ENCODE peak calls at places on chromosomes 11 and 22, in six cellular contexts. P is nephron progenitor cell, S is AG09309, W is uterus, C is psoas muscle, Z is transverse colon. D is an unnamed sample.
A peak's percentile ranks its signal among the peaks of the same experiment; 100 is the strongest.

GRCh38 chr11:75233688-75234295 is 6.8 kb upstream of the TPBGL start:
- DNase-seq in P (peak; percentile 82), S (peak; percentile 3), W (no peak), C (no peak), Z (no peak), D (peak; percentile 93)

GRCh38 chr22:39290724-39291161 is 28.7 kb downstream of the RPL3 start:
- DNase-seq in P (no peak), S (no peak), W (peak; percentile 75), C (peak; percentile 91), Z (no peak), D (no peak)

GRCh38 chr22:36374603-36375024 is 13.2 kb downstream of the MYH9 start:
- DNase-seq in P (no peak), S (no peak), W (no peak), C (no peak), Z (peak; percentile 66), D (no peak)

GRCh38 chr11:33699515-33700424 is 856 bp downstream of the C11orf91 start:
- DNase-seq in P (no peak), S (no peak), W (no peak), C (peak; percentile 66), Z (peak; percentile 79), D (no peak)

GRCh38 chr22:35202376-35202775 is 54.9 kb upstream of the HMGXB4 start:
- DNase-seq in P (no peak), S (no peak), W (no peak), C (no peak), Z (no peak), D (no peak)

GRCh38 chr11:2780850-2781412 is 81.1 kb upstream of the KCNQ1OT1 start:
- DNase-seq in P (no peak), S (no peak), W (no peak), C (no peak), Z (peak; percentile 2), D (no peak)

GRCh38 chr11:125990244-125990643 is 44.4 kb downstream of the VSIG10L2 start:
- DNase-seq in P (no peak), S (peak; percentile 32), W (peak; percentile 36), C (no peak), Z (no peak), D (no peak)

GRCh38 chr22:39932918-39933649 is 27.1 kb upstream of the TMA7B start:
- DNase-seq in P (peak; percentile 24), S (no peak), W (no peak), C (no peak), Z (peak; percentile 61), D (peak; percentile 95)

GRCh38 chr22:35769974-35770373 is 52.3 kb downstream of the APOL5 start:
- DNase-seq in P (no peak), S (no peak), W (no peak), C (no peak), Z (no peak), D (no peak)

GRCh38 chr11:72421351-72421750 is 13.0 kb downstream of the CLPB start:
- DNase-seq in P (no peak), S (no peak), W (no peak), C (no peak), Z (no peak), D (no peak)

GRCh38 chr22:44212936-44213335 is 32.2 kb downstream of the PARVG start:
- DNase-seq in P (no peak), S (no peak), W (no peak), C (no peak), Z (no peak), D (no peak)

GRCh38 chr11:119298726-119299125 is 18.2 kb downstream of the MCAM start:
- DNase-seq in P (no peak), S (no peak), W (no peak), C (peak; percentile 94), Z (no peak), D (no peak)

GRCh38 chr11:119290894-119291497 is 25.9 kb downstream of the MCAM start:
- DNase-seq in P (no peak), S (no peak), W (no peak), C (no peak), Z (no peak), D (no peak)

GRCh38 chr11:119293461-119293860 is 23.5 kb downstream of the MCAM start:
- DNase-seq in P (no peak), S (no peak), W (no peak), C (no peak), Z (no peak), D (no peak)

GRCh38 chr11:119297938-119298337 is 19.0 kb downstream of the MCAM start:
- DNase-seq in P (no peak), S (no peak), W (no peak), C (no peak), Z (no peak), D (no peak)

DNA sequence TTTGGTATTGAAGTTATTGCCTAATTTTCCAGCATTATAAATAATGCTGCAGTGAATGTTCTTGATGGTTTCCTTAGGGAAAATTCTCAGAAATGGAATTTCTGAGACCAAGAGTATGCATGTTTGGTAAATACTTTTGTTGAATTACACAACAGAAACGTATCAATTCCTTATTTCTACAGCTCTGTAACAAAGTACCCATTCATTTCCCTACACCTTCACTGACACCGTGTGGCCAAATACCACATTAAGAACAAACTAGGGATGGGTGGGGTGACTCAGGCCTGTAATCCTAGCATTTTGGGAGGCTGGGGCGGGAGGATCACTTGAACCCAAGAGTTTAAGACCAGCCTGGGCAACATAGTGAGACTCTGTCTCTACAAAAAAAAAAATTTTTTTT is 21.8 kb downstream of the MCAM start:
- DNase-seq in P (no peak), S (no peak), W (no peak), C (no peak), Z (no peak), D (no peak)
- TF ChIP-seq CTCF in P (no peak), S (no peak), W (no peak), C (no peak), Z (no peak), D (no peak)

DNA sequence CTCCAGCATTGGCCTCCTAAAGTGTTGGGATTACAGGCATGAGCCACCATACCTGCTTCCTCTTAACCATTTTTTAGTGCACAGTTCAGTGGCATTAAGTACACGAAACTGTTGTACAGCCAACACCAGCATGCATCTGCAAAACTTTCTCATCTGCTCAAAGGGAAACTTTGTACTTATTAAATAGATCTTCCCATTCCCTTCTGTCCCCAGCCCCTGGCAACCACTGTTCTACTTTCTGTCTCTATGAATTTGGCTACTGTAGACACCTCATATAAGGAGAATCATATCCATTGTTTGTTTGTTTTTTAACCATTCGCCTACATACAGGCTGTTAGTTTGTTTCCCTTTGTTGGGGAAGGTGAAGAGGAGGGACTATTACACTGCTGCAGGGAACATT is 6.5 kb upstream of the EP300 start:
- DNase-seq in P (no peak), S (no peak), W (no peak), C (no peak), Z (no peak), D (no peak)
- TF ChIP-seq CTCF in P (no peak), S (no peak), W (no peak), C (no peak), Z (no peak), D (no peak)

GRCh38 chr11:45178890-45179663 is 32.6 kb downstream of the PRDM11 start:
- DNase-seq in P (no peak), S (peak; percentile 17), W (no peak), C (no peak), Z (no peak), D (peak; percentile 11)

GRCh38 chr11:45181595-45182550 is 35.4 kb downstream of the PRDM11 start:
- DNase-seq in P (peak; percentile 30), S (no peak), W (no peak), C (peak; percentile 61), Z (no peak), D (no peak)

GRCh38 chr11:45179686-45180085 is 33.2 kb downstream of the PRDM11 start:
- DNase-seq in P (no peak), S (no peak), W (no peak), C (no peak), Z (no peak), D (no peak)

GRCh38 chr11:45180888-45181594 is 34.6 kb downstream of the PRDM11 start:
- DNase-seq in P (peak; percentile 66), S (no peak), W (peak; percentile 79), C (peak; percentile 89), Z (peak; percentile 76), D (peak; percentile 44)

DNA sequence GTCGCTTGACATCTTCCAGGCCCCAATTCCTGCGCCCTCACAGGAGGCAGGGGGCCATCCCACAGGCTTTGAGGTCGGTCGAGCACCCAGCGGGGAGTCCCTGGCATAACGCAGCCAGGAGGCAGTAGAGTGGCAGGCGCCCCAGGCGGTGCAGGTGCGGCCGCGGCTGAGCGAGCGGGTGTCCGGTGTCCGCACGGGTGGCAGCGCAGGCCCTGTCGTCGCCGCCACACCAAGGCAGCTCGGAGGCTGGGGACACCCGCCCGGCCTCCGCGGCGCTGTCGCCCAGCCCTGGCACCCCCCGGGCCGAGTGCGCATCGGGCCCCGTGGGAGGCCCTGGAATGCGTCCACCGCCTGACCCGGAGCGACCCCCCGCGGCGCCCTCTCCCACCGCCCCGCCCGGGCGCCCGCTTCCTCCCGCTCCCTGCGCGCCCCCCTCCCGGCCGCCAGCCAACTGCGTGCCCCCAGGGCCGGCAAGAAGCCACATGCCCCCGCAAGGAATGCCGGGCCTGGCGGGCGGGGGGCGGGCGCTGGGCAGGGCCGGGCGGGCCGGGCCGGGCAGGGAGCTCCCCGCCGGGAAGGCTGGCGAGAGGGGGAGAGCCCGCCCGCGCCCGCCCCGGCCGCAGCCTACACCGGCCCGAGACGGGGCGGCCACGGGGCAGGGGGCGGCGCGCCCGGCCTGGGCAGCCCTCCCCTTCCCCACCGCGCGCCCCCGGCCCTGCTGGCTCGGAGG is 33.9 kb downstream of the PRDM11 start:
- DNase-seq in P (peak; percentile 83), S (no peak), W (peak; percentile 58), C (peak; percentile 86), Z (peak; percentile 73), D (peak; percentile 74)
- TF ChIP-seq CTCF in P (no peak), S (peak; percentile 40), W (peak; percentile 37), C (peak; percentile 53), Z (peak; percentile 72), D (peak; percentile 34)

DNA sequence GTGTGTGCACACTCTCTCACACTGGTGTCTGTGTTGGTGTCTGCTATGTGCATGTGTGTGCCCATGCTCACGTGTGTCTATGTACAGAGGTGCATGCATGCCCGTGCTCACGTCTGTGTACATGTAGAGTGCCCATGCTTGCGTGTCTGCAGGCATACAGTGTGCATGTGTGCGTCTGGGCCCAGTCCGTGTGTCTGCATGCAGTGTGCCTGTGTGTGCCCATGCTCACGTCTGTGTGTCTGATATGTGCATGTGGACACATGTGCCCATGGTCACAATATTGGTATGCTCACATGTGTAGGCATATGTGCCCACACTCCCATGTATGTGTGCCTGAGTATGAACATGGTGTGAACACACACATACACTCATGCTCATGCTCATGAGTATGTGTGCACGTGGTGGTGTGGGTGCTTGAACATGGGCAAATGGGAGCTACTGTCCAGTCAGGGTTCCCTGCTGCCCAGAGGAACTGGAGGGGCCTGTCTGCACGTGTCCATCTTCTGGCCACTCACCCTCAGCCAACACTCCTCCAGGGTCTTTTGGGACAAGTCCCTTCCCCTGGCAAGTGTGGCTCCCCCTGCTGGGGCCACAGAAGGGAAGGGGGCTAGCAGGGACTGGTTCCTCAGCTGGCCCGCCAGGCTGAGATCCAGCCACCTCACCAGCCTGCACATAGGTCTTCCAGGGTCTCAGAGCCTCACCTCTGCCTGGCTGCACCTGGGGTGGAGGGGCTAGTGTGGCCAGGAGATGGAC is 7.3 kb upstream of the TBX1 start:
- DNase-seq in P (no peak), S (no peak), W (no peak), C (no peak), Z (no peak), D (peak; percentile 48)
- TF ChIP-seq CTCF in P (peak; percentile 10), S (no peak), W (no peak), C (no peak), Z (no peak), D (peak; percentile 75)